ENCODE peak calls at places on chromosome 21, in nine cellular contexts. Y is MCF 10A; O is M059J; K is AG08396; Q is left ventricle myocardium inferior; N is mammary epithelial cell; B is stimulated activated CD4-positive, alpha-beta T cell treated with anti-CD3 and anti-CD28 coated beads, Interleukin-1b, Interleukin-23, amount 100 ng/mL, for 24 hours; Z is SJSA1; T is OCI-LY7. F is an unnamed sample.
A peak's percentile ranks its signal among the peaks of the same experiment; 100 is the strongest.

GRCh38 chr21:37447288-37447936 is 80.8 kb downstream of the DYRK1A start:
- DNase-seq in Y (no peak), O (no peak), K (no peak), Q (no peak), N (no peak), B (no peak), Z (no peak), T (no peak), F (no peak)

GRCh38 chr21:38139380-38140168 is 117.2 kb upstream of the KCNJ15 start:
- DNase-seq in Y (peak; percentile 99), O (peak; percentile 96), K (no peak), Q (no peak), N (peak; percentile 96), B (no peak), Z (no peak), T (no peak), F (peak; percentile 98)

GRCh38 chr21:36663033-36663855 is 35.7 kb upstream of the SIM2 start:
- DNase-seq in Y (peak; percentile 28), O (peak; percentile 17), K (no peak), Q (no peak), N (peak; percentile 9), B (no peak), Z (no peak), T (no peak), F (peak; percentile 71)

GRCh38 chr21:31520506-31521163 is 138.9 kb upstream of the SOD1 start:
- DNase-seq in Y (no peak), O (no peak), K (no peak), Q (no peak), N (no peak), B (no peak), Z (no peak), T (no peak), F (no peak)

GRCh38 chr21:44503901-44504399 is 36.0 kb downstream of the KRTAP10-1 start:
- DNase-seq in Y (no peak), O (no peak), K (no peak), Q (no peak), N (no peak), B (no peak), Z (no peak), T (no peak), F (no peak)

GRCh38 chr21:15751037-15751436 is 21.3 kb downstream of the USP25 start:
- DNase-seq in Y (no peak), O (no peak), K (no peak), Q (no peak), N (no peak), B (no peak), Z (no peak), T (no peak), F (no peak)

GRCh38 chr21:44850208-44850800 is 23.2 kb downstream of the PTTG1IP start:
- DNase-seq in Y (no peak), O (no peak), K (no peak), Q (no peak), N (no peak), B (no peak), Z (no peak), T (no peak), F (no peak)

GRCh38 chr21:34911360-34911759 is 137.7 kb downstream of the RUNX1 start:
- DNase-seq in Y (no peak), O (no peak), K (no peak), Q (peak; percentile 16), N (no peak), B (no peak), Z (no peak), T (no peak), F (no peak)

GRCh38 chr21:36587388-36587787 is 107.5 kb upstream of the CLDN14 start:
- DNase-seq in Y (peak; percentile 69), O (peak; percentile 38), K (no peak), Q (no peak), N (peak; percentile 91), B (no peak), Z (no peak), T (no peak), F (peak; percentile 87)

GRCh38 chr21:28154121-28154520 is 838.6 kb downstream of the LTN1 start:
- DNase-seq in Y (peak; percentile 24), O (no peak), K (no peak), Q (no peak), N (no peak), B (no peak), Z (no peak), T (no peak), F (no peak)

GRCh38 chr21:34636961-34637360 is 22.0 kb upstream of the RCAN1 start:
- DNase-seq in Y (no peak), O (no peak), K (no peak), Q (no peak), N (no peak), B (no peak), Z (no peak), T (no peak), F (no peak)

GRCh38 chr21:40760811-40761210 is 86.1 kb downstream of the DSCAM start:
- DNase-seq in Y (no peak), O (no peak), K (no peak), Q (no peak), N (no peak), B (no peak), Z (no peak), T (no peak), F (no peak)

GRCh38 chr21:45918835-45919467 is 62.6 kb upstream of the COL6A1 start:
- DNase-seq in Y (no peak), O (no peak), K (no peak), Q (no peak), N (no peak), B (no peak), Z (no peak), T (no peak), F (no peak)

GRCh38 chr21:16363563-16363962 is 633.8 kb downstream of the USP25 start:
- DNase-seq in Y (no peak), O (no peak), K (no peak), Q (no peak), N (no peak), B (no peak), Z (no peak), T (no peak), F (no peak)

GRCh38 chr21:45494851-45495680 is 47.2 kb downstream of the SLC19A1 start:
- DNase-seq in Y (no peak), O (no peak), K (no peak), Q (no peak), N (no peak), B (no peak), Z (no peak), T (no peak), F (no peak)

GRCh38 chr21:35484856-35485255 is 435.8 kb upstream of the RUNX1 start:
- DNase-seq in Y (no peak), O (no peak), K (no peak), Q (no peak), N (no peak), B (no peak), Z (no peak), T (no peak), F (no peak)

GRCh38 chr21:34733866-34734265 is 65.1 kb downstream of the CLIC6 start:
- DNase-seq in Y (no peak), O (no peak), K (no peak), Q (no peak), N (no peak), B (no peak), Z (no peak), T (no peak), F (no peak)

GRCh38 chr21:16976132-16976666 is 536.6 kb upstream of the CXADR start:
- DNase-seq in Y (no peak), O (no peak), K (no peak), Q (no peak), N (no peak), B (no peak), Z (no peak), T (no peak), F (peak; percentile 40)

GRCh38 chr21:31927872-31928476 is 55.2 kb downstream of the HUNK start:
- DNase-seq in Y (no peak), O (peak; percentile 17), K (no peak), Q (no peak), N (no peak), B (no peak), Z (no peak), T (no peak), F (no peak)

GRCh38 chr21:45291613-45292398 is 4.1 kb upstream of the POFUT2 start:
- DNase-seq in Y (no peak), O (no peak), K (no peak), Q (no peak), N (no peak), B (no peak), Z (peak; percentile 43), T (no peak), F (no peak)

GRCh38 chr21:45544449-45545235 is 2.4 kb upstream of the SLC19A1 start:
- DNase-seq in Y (no peak), O (no peak), K (no peak), Q (peak; percentile 4), N (no peak), B (no peak), Z (peak; percentile 38), T (no peak), F (no peak)

GRCh38 chr21:31198575-31198974 is 145.5 kb downstream of the TIAM1 start:
- DNase-seq in Y (peak; percentile 67), O (peak; percentile 61), K (peak; percentile 21), Q (no peak), N (peak; percentile 38), B (no peak), Z (no peak), T (peak; percentile 69), F (peak; percentile 63)

GRCh38 chr21:42601656-42602055 is 51.8 kb upstream of the PDE9A start:
- DNase-seq in Y (no peak), O (no peak), K (no peak), Q (no peak), N (no peak), B (no peak), Z (no peak), T (no peak), F (no peak)

GRCh38 chr21:45971487-45972352 is 9.8 kb upstream of the COL6A1 start:
- DNase-seq in Y (no peak), O (no peak), K (peak; percentile 85), Q (peak; percentile 81), N (no peak), B (no peak), Z (peak; percentile 76), T (no peak), F (no peak)

GRCh38 chr21:44761747-44762208 is 39.8 kb downstream of the UBE2G2 start:
- DNase-seq in Y (no peak), O (no peak), K (no peak), Q (no peak), N (no peak), B (no peak), Z (peak; percentile 44), T (no peak), F (no peak)

GRCh38 chr21:44531606-44532128 is 8.3 kb downstream of the KRTAP10-1 start:
- DNase-seq in Y (no peak), O (no peak), K (no peak), Q (peak; percentile 3), N (no peak), B (no peak), Z (no peak), T (no peak), F (no peak)

GRCh38 chr21:34900376-34900775 is 148.7 kb downstream of the RUNX1 start:
- DNase-seq in Y (no peak), O (peak; percentile 92), K (no peak), Q (no peak), N (peak; percentile 90), B (no peak), Z (no peak), T (no peak), F (peak; percentile 45)

GRCh38 chr21:31974454-31974985 is 101.7 kb downstream of the HUNK start:
- DNase-seq in Y (no peak), O (no peak), K (no peak), Q (no peak), N (no peak), B (no peak), Z (no peak), T (peak; percentile 22), F (no peak)

F was measured in epithelial cell of esophagus.